ENCODE peak calls at places on chromosomes 5 and 9, in nine cellular contexts. N, Z, J, S, T, R, M, Y and V are unnamed samples.

GRCh38 chr5:131109540-131110255 is 55.4 kb downstream of the HINT1 start:
- DNase-seq in N (peak; percentile 57), Z (peak; percentile 58), J (peak; percentile 19), S (peak; percentile 27), T (no peak), R (no peak), M (peak; percentile 35), Y (no peak), V (peak; percentile 39)

GRCh38 chr5:170523129-170523497 is 19.3 kb downstream of the KCNIP1 start:
- DNase-seq in N (no peak), Z (no peak), J (no peak), S (no peak), T (no peak), R (no peak), M (peak; percentile 72), Y (no peak), V (no peak)

GRCh38 chr5:139787568-139788293 is 7.9 kb upstream of the PSD2 start:
- DNase-seq in N (peak; percentile 74), Z (peak; percentile 80), J (peak; percentile 95), S (peak; percentile 69), T (peak; percentile 83), R (peak; percentile 87), M (peak; percentile 87), Y (peak; percentile 88), V (peak; percentile 75)

GRCh38 chr5:65483474-65484346 is 2.0 kb upstream of the ADAMTS6 start:
- DNase-seq in N (peak; percentile 48), Z (peak; percentile 68), J (no peak), S (peak; percentile 13), T (no peak), R (no peak), M (peak; percentile 62), Y (no peak), V (peak; percentile 77)

GRCh38 chr5:95715799-95716461 is 15.2 kb upstream of the RHOBTB3 start:
- DNase-seq in N (no peak), Z (no peak), J (no peak), S (no peak), T (no peak), R (no peak), M (no peak), Y (no peak), V (no peak)

GRCh38 chr9:76910861-76911260 is 4.9 kb upstream of the PRUNE2 start:
- DNase-seq in N (no peak), Z (no peak), J (no peak), S (no peak), T (no peak), R (no peak), M (no peak), Y (no peak), V (no peak)

GRCh38 chr5:157323107-157323706 is 57.3 kb downstream of the CYFIP2 start:
- DNase-seq in N (no peak), Z (no peak), J (no peak), S (no peak), T (no peak), R (no peak), M (no peak), Y (no peak), V (no peak)

GRCh38 chr5:122180863-122181519 is 51.6 kb downstream of the ZNF474 start:
- DNase-seq in N (no peak), Z (no peak), J (no peak), S (no peak), T (no peak), R (no peak), M (no peak), Y (no peak), V (peak; percentile 81)

GRCh38 chr9:89732295-89732951 is 127.6 kb downstream of the GADD45G start:
- DNase-seq in N (no peak), Z (no peak), J (no peak), S (no peak), T (no peak), R (no peak), M (no peak), Y (no peak), V (no peak)

GRCh38 chr5:56479701-56480304 is 246.7 kb upstream of the ANKRD55 start:
- DNase-seq in N (no peak), Z (peak; percentile 26), J (no peak), S (peak; percentile 14), T (no peak), R (no peak), M (peak; percentile 80), Y (no peak), V (no peak)

GRCh38 chr5:168302785-168303184 is 11.3 kb downstream of the WWC1 start:
- DNase-seq in N (no peak), Z (no peak), J (no peak), S (no peak), T (no peak), R (no peak), M (no peak), Y (no peak), V (no peak)

GRCh38 chr5:35803221-35803651 is 53.5 kb upstream of the IL7R start:
- DNase-seq in N (peak; percentile 80), Z (no peak), J (peak; percentile 29), S (peak; percentile 28), T (no peak), R (no peak), M (peak; percentile 34), Y (no peak), V (no peak)

GRCh38 chr5:52915176-52915875 is 73.8 kb upstream of the ITGA2 start:
- DNase-seq in N (no peak), Z (peak; percentile 50), J (peak; percentile 11), S (peak; percentile 41), T (peak; percentile 11), R (peak; percentile 57), M (peak; percentile 49), Y (peak; percentile 16), V (peak; percentile 65)

GRCh38 chr9:83572524-83572923 is 34.3 kb upstream of the FRMD3 start:
- DNase-seq in N (no peak), Z (no peak), J (no peak), S (no peak), T (no peak), R (no peak), M (no peak), Y (no peak), V (no peak)

GRCh38 chr9:117073071-117073470 is 341.8 kb downstream of the ASTN2 start:
- DNase-seq in N (no peak), Z (no peak), J (no peak), S (no peak), T (no peak), R (no peak), M (no peak), Y (no peak), V (no peak)

GRCh38 chr5:9284781-9285307 is 261.0 kb downstream of the SEMA5A start:
- DNase-seq in N (no peak), Z (no peak), J (no peak), S (no peak), T (no peak), R (no peak), M (no peak), Y (no peak), V (no peak)

GRCh38 chr9:135639196-135639595 is at the start of gene GLT6D1:
- DNase-seq in N (no peak), Z (no peak), J (no peak), S (no peak), T (no peak), R (no peak), M (no peak), Y (no peak), V (no peak)

GRCh38 chr5:55187370-55187769 is 14.4 kb upstream of the CDC20B start:
- DNase-seq in N (peak; percentile 60), Z (peak; percentile 32), J (no peak), S (no peak), T (no peak), R (no peak), M (peak; percentile 39), Y (no peak), V (peak; percentile 33)

GRCh38 chr9:4937436-4937835 is 47.6 kb upstream of the JAK2 start:
- DNase-seq in N (no peak), Z (no peak), J (no peak), S (no peak), T (no peak), R (no peak), M (no peak), Y (no peak), V (no peak)

GRCh38 chr9:130844028-130844427 is 9.0 kb downstream of the ABL1 start:
- DNase-seq in N (no peak), Z (no peak), J (no peak), S (no peak), T (no peak), R (no peak), M (no peak), Y (no peak), V (no peak)

GRCh38 chr9:123769723-123770122 is 160.2 kb downstream of the DENND1A start:
- DNase-seq in N (no peak), Z (no peak), J (no peak), S (no peak), T (no peak), R (no peak), M (peak; percentile 94), Y (no peak), V (no peak)